ENCODE peak calls at places on chromosomes 1 and 21, in six cellular contexts. One of them, this sample, is unnamed.

GRCh38 chr1:185112343-185112742 is 44.4 kb downstream of the TRMT1L start:
- DNase-seq in Calu3: no peak
- DNase-seq in endothelial cell: no peak
- DNase-seq in IMR-90: no peak
- DNase-seq in RWPE1: no peak
- DNase-seq in transverse colon: no peak
- DNase-seq in this sample: no peak

GRCh38 chr21:36126166-36126565 is 8.7 kb upstream of the CBR3 start:
- DNase-seq in Calu3: no peak
- DNase-seq in endothelial cell: no peak
- DNase-seq in IMR-90: peak
- DNase-seq in RWPE1: no peak
- DNase-seq in transverse colon: no peak
- DNase-seq in this sample: no peak

GRCh38 chr1:72050551-72050950 is 231.8 kb downstream of the NEGR1 start:
- DNase-seq in Calu3: no peak
- DNase-seq in endothelial cell: no peak
- DNase-seq in IMR-90: no peak
- DNase-seq in RWPE1: no peak
- DNase-seq in transverse colon: no peak
- DNase-seq in this sample: no peak

GRCh38 chr1:30575066-30575465 is 148.3 kb downstream of the MATN1 start:
- DNase-seq in Calu3: no peak
- DNase-seq in endothelial cell: no peak
- DNase-seq in IMR-90: no peak
- DNase-seq in RWPE1: no peak
- DNase-seq in transverse colon: no peak
- DNase-seq in this sample: no peak

GRCh38 chr1:41672173-41672572 is 187.7 kb upstream of the EDN2 start:
- DNase-seq in Calu3: peak
- DNase-seq in endothelial cell: no peak
- DNase-seq in IMR-90: peak
- DNase-seq in RWPE1: peak
- DNase-seq in transverse colon: no peak
- DNase-seq in this sample: no peak

GRCh38 chr1:19894218-19894617 is 12.0 kb downstream of the OTUD3 start:
- DNase-seq in Calu3: no peak
- DNase-seq in endothelial cell: no peak
- DNase-seq in IMR-90: no peak
- DNase-seq in RWPE1: no peak
- DNase-seq in transverse colon: no peak
- DNase-seq in this sample: no peak

GRCh38 chr1:11052839-11053757 is 6.1 kb upstream of the MASP2 start:
- DNase-seq in Calu3: no peak
- DNase-seq in endothelial cell: no peak
- DNase-seq in IMR-90: no peak
- DNase-seq in RWPE1: no peak
- DNase-seq in transverse colon: peak
- DNase-seq in this sample: no peak

GRCh38 chr1:173128737-173129136 is 78.0 kb upstream of the TNFSF18 start:
- DNase-seq in Calu3: peak
- DNase-seq in endothelial cell: no peak
- DNase-seq in IMR-90: no peak
- DNase-seq in RWPE1: no peak
- DNase-seq in transverse colon: no peak
- DNase-seq in this sample: no peak

GRCh38 chr1:226698659-226699058 is 40.4 kb downstream of the ITPKB start:
- DNase-seq in Calu3: no peak
- DNase-seq in endothelial cell: no peak
- DNase-seq in IMR-90: no peak
- DNase-seq in RWPE1: no peak
- DNase-seq in transverse colon: no peak
- DNase-seq in this sample: no peak

GRCh38 chr1:44239337-44239960 is 26.2 kb downstream of the DMAP1 start:
- DNase-seq in Calu3: no peak
- DNase-seq in endothelial cell: peak
- DNase-seq in IMR-90: peak
- DNase-seq in RWPE1: peak
- DNase-seq in transverse colon: peak
- DNase-seq in this sample: no peak

GRCh38 chr21:29256125-29256895 is 42.4 kb upstream of the BACH1 start:
- DNase-seq in Calu3: no peak
- DNase-seq in endothelial cell: no peak
- DNase-seq in IMR-90: no peak
- DNase-seq in RWPE1: no peak
- DNase-seq in transverse colon: no peak
- DNase-seq in this sample: no peak

GRCh38 chr1:113538225-113538624 is 147.9 kb downstream of the MAGI3 start:
- DNase-seq in Calu3: no peak
- DNase-seq in endothelial cell: no peak
- DNase-seq in IMR-90: no peak
- DNase-seq in RWPE1: peak
- DNase-seq in transverse colon: no peak
- DNase-seq in this sample: no peak

GRCh38 chr1:187862506-187862905 is 1033.8 kb downstream of the PLA2G4A start:
- DNase-seq in Calu3: no peak
- DNase-seq in endothelial cell: no peak
- DNase-seq in IMR-90: no peak
- DNase-seq in RWPE1: peak
- DNase-seq in transverse colon: no peak
- DNase-seq in this sample: no peak

GRCh38 chr1:116916533-116917460 is 7.1 kb downstream of the PTGFRN start:
- DNase-seq in Calu3: no peak
- DNase-seq in endothelial cell: no peak
- DNase-seq in IMR-90: no peak
- DNase-seq in RWPE1: no peak
- DNase-seq in transverse colon: no peak
- DNase-seq in this sample: no peak

GRCh38 chr1:64654519-64655341 is 90.1 kb upstream of the RAVER2 start:
- DNase-seq in Calu3: no peak
- DNase-seq in endothelial cell: no peak
- DNase-seq in IMR-90: peak
- DNase-seq in RWPE1: peak
- DNase-seq in transverse colon: no peak
- DNase-seq in this sample: no peak

GRCh38 chr1:21437341-21437640 is 2.6 kb upstream of the NBPF3 start:
- DNase-seq in Calu3: no peak
- DNase-seq in endothelial cell: no peak
- DNase-seq in IMR-90: no peak
- DNase-seq in RWPE1: no peak
- DNase-seq in transverse colon: no peak
- DNase-seq in this sample: no peak

GRCh38 chr1:229225331-229225782 is 45.6 kb upstream of the RAB4A start:
- DNase-seq in Calu3: peak
- DNase-seq in endothelial cell: no peak
- DNase-seq in IMR-90: no peak
- DNase-seq in RWPE1: peak
- DNase-seq in transverse colon: peak
- DNase-seq in this sample: no peak

GRCh38 chr1:14945132-14946010 is 208.2 kb upstream of the TMEM51 start:
- DNase-seq in Calu3: no peak
- DNase-seq in endothelial cell: no peak
- DNase-seq in IMR-90: peak
- DNase-seq in RWPE1: no peak
- DNase-seq in transverse colon: peak
- DNase-seq in this sample: no peak

GRCh38 chr1:165828103-165828558 is 717 bp downstream of the UCK2 start:
- DNase-seq in Calu3: peak
- DNase-seq in endothelial cell: peak
- DNase-seq in IMR-90: peak
- DNase-seq in RWPE1: peak
- DNase-seq in transverse colon: peak
- DNase-seq in this sample: no peak

GRCh38 chr1:2372551-2373490 is 18.5 kb downstream of the MORN1 start:
- DNase-seq in Calu3: no peak
- DNase-seq in endothelial cell: no peak
- DNase-seq in IMR-90: no peak
- DNase-seq in RWPE1: peak
- DNase-seq in transverse colon: peak
- DNase-seq in this sample: no peak

GRCh38 chr1:24289937-24290595 is 29.1 kb upstream of the GRHL3 start:
- DNase-seq in Calu3: peak
- DNase-seq in endothelial cell: no peak
- DNase-seq in IMR-90: peak
- DNase-seq in RWPE1: peak
- DNase-seq in transverse colon: peak
- DNase-seq in this sample: peak

GRCh38 chr1:115137191-115137590 is 47.9 kb upstream of the TSPAN2 start:
- DNase-seq in Calu3: no peak
- DNase-seq in endothelial cell: no peak
- DNase-seq in IMR-90: no peak
- DNase-seq in RWPE1: no peak
- DNase-seq in transverse colon: no peak
- DNase-seq in this sample: no peak

GRCh38 chr1:169731446-169731845 is 2.4 kb downstream of the SELE start:
- DNase-seq in Calu3: no peak
- DNase-seq in endothelial cell: no peak
- DNase-seq in IMR-90: no peak
- DNase-seq in RWPE1: no peak
- DNase-seq in transverse colon: no peak
- DNase-seq in this sample: no peak

GRCh38 chr1:161784963-161785362 is 18.8 kb downstream of the ATF6 start:
- DNase-seq in Calu3: no peak
- DNase-seq in endothelial cell: no peak
- DNase-seq in IMR-90: no peak
- DNase-seq in RWPE1: no peak
- DNase-seq in transverse colon: no peak
- DNase-seq in this sample: no peak

GRCh38 chr1:161791889-161792655 is 26.0 kb downstream of the ATF6 start:
- DNase-seq in Calu3: no peak
- DNase-seq in endothelial cell: no peak
- DNase-seq in IMR-90: peak
- DNase-seq in RWPE1: no peak
- DNase-seq in transverse colon: no peak
- DNase-seq in this sample: no peak

GRCh38 chr1:161790587-161791317 is 24.6 kb downstream of the ATF6 start:
- DNase-seq in Calu3: no peak
- DNase-seq in endothelial cell: no peak
- DNase-seq in IMR-90: no peak
- DNase-seq in RWPE1: no peak
- DNase-seq in transverse colon: no peak
- DNase-seq in this sample: no peak

GRCh38 chr1:161782886-161783285 is 16.8 kb downstream of the ATF6 start:
- DNase-seq in Calu3: no peak
- DNase-seq in endothelial cell: no peak
- DNase-seq in IMR-90: no peak
- DNase-seq in RWPE1: no peak
- DNase-seq in transverse colon: no peak
- DNase-seq in this sample: no peak

DNA sequence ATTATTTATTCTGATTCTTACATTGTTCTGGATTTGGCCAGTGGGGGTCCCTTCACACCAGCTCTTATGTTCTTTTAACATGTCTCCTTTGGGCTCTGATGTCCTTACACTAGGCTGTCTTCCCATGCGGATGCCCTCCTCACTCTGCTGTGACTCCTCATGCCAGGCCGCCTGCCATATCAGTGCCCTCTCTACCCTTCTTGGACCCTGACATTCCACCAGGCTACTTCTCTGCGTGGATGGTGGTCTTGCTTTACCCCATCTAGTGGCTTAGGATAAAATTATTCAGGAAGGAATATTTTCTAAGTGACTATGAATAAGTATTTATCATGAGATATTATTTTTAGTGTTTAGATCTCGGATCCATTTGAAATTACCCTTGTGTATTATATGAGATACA is 21.2 kb downstream of the ATF6 start:
- DNase-seq in Calu3: no peak
- DNase-seq in endothelial cell: no peak
- DNase-seq in IMR-90: no peak
- DNase-seq in RWPE1: no peak
- DNase-seq in transverse colon: no peak
- DNase-seq in this sample: no peak
- TF ChIP-seq CTCF in Calu3: peak
- TF ChIP-seq CTCF in endothelial cell: no peak
- TF ChIP-seq CTCF in IMR-90: peak
- TF ChIP-seq CTCF in RWPE1: no peak
- TF ChIP-seq CTCF in transverse colon: no peak
- TF ChIP-seq CTCF in this sample: no peak

DNA sequence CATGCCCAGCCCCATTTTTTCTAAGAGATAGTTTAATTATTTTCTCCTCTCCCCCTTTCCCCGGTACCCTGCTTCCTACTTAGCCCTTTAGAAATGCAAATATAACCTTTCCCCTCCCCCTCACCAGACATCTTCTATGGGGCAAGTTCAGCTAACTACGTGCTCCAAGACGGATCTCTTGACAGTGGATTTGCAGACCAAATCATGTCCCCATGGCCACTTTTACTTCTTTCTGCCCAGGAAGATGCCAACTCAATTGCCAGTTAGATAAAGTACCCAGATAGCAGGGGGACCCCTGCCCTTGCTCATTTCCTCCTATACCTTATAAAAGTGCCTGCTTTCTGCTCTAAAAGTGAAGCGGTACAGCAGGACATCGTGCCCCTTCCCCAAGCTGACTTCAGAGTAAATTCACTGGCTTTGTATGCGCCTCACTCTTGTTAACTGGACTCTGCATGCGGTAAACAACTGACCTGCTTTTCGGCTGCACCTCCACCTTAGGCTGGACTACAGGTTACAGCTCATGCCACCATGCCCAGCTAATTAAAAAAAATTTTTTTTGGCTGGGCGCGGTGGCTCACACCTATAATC is 7.4 kb downstream of the DNAJC11 start:
- DNase-seq in Calu3: no peak
- DNase-seq in endothelial cell: no peak
- DNase-seq in IMR-90: no peak
- DNase-seq in RWPE1: no peak
- DNase-seq in transverse colon: no peak
- DNase-seq in this sample: no peak
- TF ChIP-seq CTCF in Calu3: no peak
- TF ChIP-seq CTCF in endothelial cell: no peak
- TF ChIP-seq CTCF in IMR-90: no peak
- TF ChIP-seq CTCF in RWPE1: no peak
- TF ChIP-seq CTCF in transverse colon: no peak
- TF ChIP-seq CTCF in this sample: no peak

GRCh38 chr1:160163612-160164011 is 12.2 kb downstream of the ATP1A4 start:
- DNase-seq in Calu3: no peak
- DNase-seq in endothelial cell: no peak
- DNase-seq in IMR-90: no peak
- DNase-seq in RWPE1: no peak
- DNase-seq in transverse colon: no peak
- DNase-seq in this sample: no peak
- TF ChIP-seq CTCF in Calu3: no peak
- TF ChIP-seq CTCF in endothelial cell: no peak
- TF ChIP-seq CTCF in IMR-90: peak
- TF ChIP-seq CTCF in RWPE1: no peak
- TF ChIP-seq CTCF in transverse colon: no peak
- TF ChIP-seq CTCF in this sample: no peak

DNA sequence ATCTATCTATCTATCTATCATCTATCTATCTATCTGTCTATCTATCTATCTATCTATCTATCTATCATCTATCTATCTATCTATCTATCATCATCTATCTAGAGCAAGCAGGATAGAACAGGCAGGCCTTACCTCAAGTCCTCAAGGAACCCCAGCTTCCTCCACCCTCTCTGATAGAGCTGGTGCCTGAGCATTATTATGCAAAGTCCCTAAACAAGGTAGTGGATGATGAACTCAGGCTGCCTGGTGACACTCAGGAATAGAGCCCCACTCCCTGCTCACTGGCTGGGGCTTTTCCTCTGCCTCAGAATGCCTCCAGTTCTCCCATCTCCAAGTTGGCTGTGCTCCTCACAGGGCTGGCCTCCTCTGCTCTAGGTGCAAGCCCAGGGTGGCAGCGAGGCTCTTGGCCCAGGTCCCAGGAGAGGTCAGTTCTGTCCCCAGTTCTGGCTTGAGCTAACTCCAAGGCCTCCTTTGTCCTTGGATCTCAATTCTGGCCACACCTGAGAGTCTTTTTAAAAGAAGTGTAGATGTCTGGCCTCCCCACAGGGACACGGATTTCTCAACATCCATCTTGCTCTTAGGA is 60.2 kb downstream of the PCP4 start:
- DNase-seq in Calu3: no peak
- DNase-seq in endothelial cell: no peak
- DNase-seq in IMR-90: no peak
- DNase-seq in RWPE1: no peak
- DNase-seq in transverse colon: no peak
- DNase-seq in this sample: no peak
- TF ChIP-seq CTCF in Calu3: no peak
- TF ChIP-seq CTCF in endothelial cell: no peak
- TF ChIP-seq CTCF in IMR-90: no peak
- TF ChIP-seq CTCF in RWPE1: no peak
- TF ChIP-seq CTCF in transverse colon: no peak
- TF ChIP-seq CTCF in this sample: no peak

This sample was measured in omental fat pad.